ENCODE peak calls at places on chromosomes 4 and X, in eight cellular contexts. A is omental fat pad; V is CD4-positive, alpha-beta T cell; D is HCT116; T is activated CD4-positive, alpha-beta T cell treated with anti-CD3 and anti-CD28 coated beads for 36 hours; I is CD8-positive, alpha-beta T cell; Q is mucosa of descending colon; U is natural killer cell. H is an unnamed sample.

GRCh38 chrX:2452317-2452784 is 48.4 kb downstream of the DHRSX start:
- ATAC-seq in A (no peak), V (no peak), D (peak), T (no peak), I (no peak), Q (no peak), U (no peak), H (no peak)

GRCh38 chr4:7557447-7557846 is 122.7 kb upstream of the PSAPL1 start:
- ATAC-seq in A (no peak), V (no peak), D (no peak), T (no peak), I (no peak), Q (no peak), U (no peak), H (no peak)

GRCh38 chr4:69995526-69996016 is at the start of gene STATH:
- ATAC-seq in A (no peak), V (no peak), D (no peak), T (no peak), I (no peak), Q (no peak), U (no peak), H (no peak)

GRCh38 chr4:137468836-137469235 is 63.5 kb downstream of the PCDH18 start:
- ATAC-seq in A (no peak), V (no peak), D (no peak), T (no peak), I (no peak), Q (no peak), U (no peak), H (no peak)

GRCh38 chr4:15374697-15375096 is 53.1 kb upstream of the C1QTNF7 start:
- ATAC-seq in A (no peak), V (no peak), D (no peak), T (no peak), I (no peak), Q (no peak), U (no peak), H (no peak)

GRCh38 chr4:175961604-175962003 is 104.0 kb upstream of the WDR17 start:
- ATAC-seq in A (no peak), V (no peak), D (no peak), T (no peak), I (no peak), Q (no peak), U (no peak), H (no peak)

GRCh38 chr4:81426770-81427604 is 44.7 kb downstream of the RASGEF1B start:
- ATAC-seq in A (no peak), V (no peak), D (no peak), T (no peak), I (no peak), Q (no peak), U (no peak), H (no peak)

GRCh38 chr4:176726803-176727202 is 65.9 kb downstream of the VEGFC start:
- ATAC-seq in A (no peak), V (no peak), D (no peak), T (no peak), I (no peak), Q (no peak), U (no peak), H (no peak)

GRCh38 chrX:154540897-154541535 is 5.6 kb downstream of the G6PD start:
- ATAC-seq in A (no peak), V (no peak), D (no peak), T (no peak), I (no peak), Q (no peak), U (no peak), H (no peak)

GRCh38 chrX:42378857-42379256 is 399.1 kb downstream of the PPP1R2C start:
- ATAC-seq in A (no peak), V (no peak), D (no peak), T (no peak), I (no peak), Q (peak), U (no peak), H (no peak)

GRCh38 chrX:151711154-151711553 is 4.7 kb upstream of the FATE1 start:
- ATAC-seq in A (no peak), V (no peak), D (no peak), T (no peak), I (no peak), Q (peak), U (no peak), H (no peak)

GRCh38 chr4:40684404-40684803 is 54.7 kb upstream of the RBM47 start:
- ATAC-seq in A (no peak), V (no peak), D (no peak), T (no peak), I (no peak), Q (no peak), U (no peak), H (no peak)

GRCh38 chr4:110633358-110634319 is 10.8 kb upstream of the PITX2 start:
- ATAC-seq in A (no peak), V (no peak), D (no peak), T (no peak), I (no peak), Q (no peak), U (no peak), H (no peak)

GRCh38 chrX:13398839-13399238 is 79.0 kb upstream of the ATXN3L start:
- ATAC-seq in A (no peak), V (no peak), D (peak), T (no peak), I (no peak), Q (no peak), U (no peak), H (no peak)

GRCh38 chr4:40334591-40335507 is at the start of gene CHRNA9:
- ATAC-seq in A (no peak), V (no peak), D (no peak), T (no peak), I (no peak), Q (no peak), U (no peak), H (no peak)

GRCh38 chr4:140044314-140044991 is 109.5 kb downstream of the MAML3 start:
- ATAC-seq in A (no peak), V (no peak), D (no peak), T (no peak), I (no peak), Q (no peak), U (no peak), H (no peak)

GRCh38 chr4:4260185-4260751 is 12.2 kb upstream of the TMEM128 start:
- ATAC-seq in A (no peak), V (peak), D (peak), T (peak), I (peak), Q (peak), U (peak), H (peak)

GRCh38 chrX:39262641-39263040 is 461.4 kb downstream of the MID1IP1 start:
- ATAC-seq in A (no peak), V (no peak), D (no peak), T (no peak), I (no peak), Q (no peak), U (no peak), H (peak)

GRCh38 chr4:173517781-173518371 is 12.2 kb downstream of the HAND2 start:
- ATAC-seq in A (no peak), V (no peak), D (no peak), T (no peak), I (no peak), Q (peak), U (no peak), H (no peak)

GRCh38 chr4:102574317-102574716 is 73.2 kb downstream of the NFKB1 start:
- ATAC-seq in A (no peak), V (peak), D (no peak), T (peak), I (no peak), Q (no peak), U (peak), H (peak)

H was measured in activated T-helper 17 cell treated with anti-CD3 and anti-CD28 coated beads, Interleukin-2, amount 50 U/mL, for 72 hours.